ENCODE peak calls at places on chromosomes 13 and 19, in ten cellular contexts. X is CD4-positive, alpha-beta T cell; J is fibroblast of lung; F is ELF-1; V is neural progenitor cell; N is head of caudate nucleus; U is left cardiac atrium; I is EH; K is SW 1271; O is tibial artery. A is an unnamed sample.

GRCh38 chr19:56842421-56842820 is 1.9 kb upstream of the PEG3 start:
- DNase-seq in I (no peak), F (no peak), N (no peak), X (no peak), U (no peak), K (no peak), O (no peak), V (no peak), J (no peak), A (no peak)

GRCh38 chr19:18489627-18490184 is 32.2 kb downstream of the ELL start:
- DNase-seq in J (no peak), O (no peak), K (no peak), X (no peak), F (no peak), N (no peak), U (no peak), V (no peak), I (no peak), A (no peak)

GRCh38 chr19:45005787-45006186 is 4.5 kb downstream of the RELB start:
- DNase-seq in F (no peak), K (no peak), I (no peak), N (no peak), O (no peak), X (no peak), J (no peak), V (no peak), U (no peak), A (no peak)

GRCh38 chr13:32314968-32315254 is 252 bp downstream of the ZAR1L start:
- DNase-seq in K (no peak), X (no peak), V (peak; percentile 55), O (peak; percentile 41), U (no peak), F (no peak), I (peak; percentile 44), N (peak; percentile 14), J (peak; percentile 63), A (no peak)

GRCh38 chr19:14393303-14393702 is 12.1 kb downstream of the ADGRE5 start:
- DNase-seq in I (no peak), F (peak; percentile 48), N (no peak), U (no peak), V (peak; percentile 44), X (no peak), K (no peak), J (no peak), O (no peak), A (no peak)

GRCh38 chr19:6639439-6639838 is 30.5 kb downstream of the TNFSF14 start:
- DNase-seq in F (no peak), J (no peak), U (no peak), O (no peak), V (no peak), K (no peak), X (no peak), I (no peak), N (no peak), A (peak; percentile 39)

GRCh38 chr19:48752511-48753365 is at the start of gene FUT1:
- DNase-seq in U (peak; percentile 80), X (no peak), K (no peak), I (peak; percentile 67), V (peak; percentile 89), O (peak; percentile 37), J (no peak), N (no peak), F (peak; percentile 91), A (peak; percentile 35)

GRCh38 chr13:32538234-32538620 is 368 bp downstream of the N4BP2L2 start:
- DNase-seq in K (no peak), X (no peak), J (peak; percentile 52), N (peak; percentile 35), I (peak; percentile 58), F (no peak), O (peak; percentile 32), V (peak; percentile 66), U (peak; percentile 35), A (peak; percentile 79)

GRCh38 chr13:97367016-97367415 is 67.0 kb upstream of the RAP2A start:
- DNase-seq in O (no peak), N (no peak), F (no peak), K (no peak), V (no peak), U (no peak), X (no peak), J (peak; percentile 79), I (no peak), A (no peak)

GRCh38 chr13:86572115-86572514 is 772.9 kb upstream of the SLITRK6 start:
- DNase-seq in V (no peak), J (peak; percentile 33), F (no peak), X (no peak), U (no peak), N (no peak), K (peak; percentile 19), O (no peak), I (no peak), A (no peak)

GRCh38 chr19:17125728-17126677 is 50.4 kb downstream of the MYO9B start:
- DNase-seq in U (peak; percentile 75), J (peak; percentile 46), X (peak; percentile 74), K (no peak), F (no peak), O (peak; percentile 85), N (peak; percentile 62), V (no peak), I (peak; percentile 16), A (peak; percentile 88)

GRCh38 chr19:51514866-51515481 is 13.4 kb upstream of the SIGLEC12 start:
- DNase-seq in I (peak; percentile 52), X (no peak), O (no peak), V (peak; percentile 56), F (peak; percentile 34), J (peak; percentile 60), U (no peak), K (no peak), N (no peak), A (no peak)

GRCh38 chr13:45162194-45162593 is 38.7 kb downstream of the KCTD4 start:
- DNase-seq in N (no peak), X (no peak), O (no peak), K (no peak), V (no peak), I (peak; percentile 14), U (no peak), F (no peak), J (peak; percentile 49), A (no peak)

GRCh38 chr19:55617426-55617825 is 6.9 kb downstream of the ZNF784 start:
- DNase-seq in J (no peak), I (no peak), X (no peak), U (no peak), O (no peak), K (no peak), N (no peak), F (no peak), V (no peak), A (no peak)

GRCh38 chr13:29537736-29538624 is 57.5 kb downstream of the SLC7A1 start:
- DNase-seq in K (no peak), V (no peak), J (no peak), F (no peak), N (no peak), U (no peak), X (no peak), O (no peak), I (no peak), A (no peak)

GRCh38 chr19:7701654-7702457 is at the start of gene FCER2:
- DNase-seq in K (no peak), O (no peak), X (no peak), N (no peak), J (no peak), V (no peak), U (no peak), I (no peak), F (no peak), A (peak; percentile 88)

GRCh38 chr19:3987619-3988371 is 2.5 kb upstream of the EEF2 start:
- DNase-seq in K (peak; percentile 26), X (peak; percentile 91), J (peak; percentile 83), V (peak; percentile 94), I (peak; percentile 86), U (peak; percentile 93), O (peak; percentile 82), N (peak; percentile 75), F (peak; percentile 89), A (peak; percentile 88)

A was measured in GM06990.